ENCODE peak calls at places on chromosomes 4 and X, in six cellular contexts. N, H, D, E, A and K are unnamed samples. For H3K27me3, the result is how much of the 10 kb centered on the place peaks cover.

GRCh38 chrX:65688403-65688881 is 21.0 kb downstream of the MSN start:
- DNase-seq in N (peak), H (peak), D (no peak), E (no peak), A (no peak), K (no peak)

GRCh38 chr4:55613621-55614020 is 21.6 kb upstream of the PDCL2 start:
- DNase-seq in N (no peak), H (no peak), D (no peak), E (no peak), A (no peak), K (no peak)

GRCh38 chr4:149987330-149987751 is 90.9 kb upstream of the DCLK2 start:
- DNase-seq in N (peak), H (no peak), D (no peak), E (no peak), A (no peak), K (no peak)

GRCh38 chrX:45322820-45323219 is 122.1 kb upstream of the DIPK2B start:
- DNase-seq in N (peak), H (no peak), D (no peak), E (no peak), A (peak), K (no peak)

GRCh38 chrX:3567681-3568080 is 145.8 kb downstream of the PRKX start:
- DNase-seq in N (no peak), H (no peak), D (no peak), E (no peak), A (no peak), K (no peak)

GRCh38 chr4:47642985-47643745 is 158.1 kb downstream of the ATP10D start:
- DNase-seq in N (peak), H (no peak), D (no peak), E (no peak), A (no peak), K (no peak)

GRCh38 chrX:644304-645023 is 13.9 kb downstream of the SHOX start:
- DNase-seq in N (no peak), H (no peak), D (no peak), E (no peak), A (no peak), K (no peak)

GRCh38 chrX:38004046-38004445 is 2.3 kb upstream of the SYTL5 start:
- DNase-seq in N (no peak), H (no peak), D (no peak), E (no peak), A (no peak), K (no peak)

GRCh38 chrX:30875957-30876356 is 13.1 kb downstream of the TAB3 start:
- DNase-seq in N (peak), H (no peak), D (no peak), E (no peak), A (no peak), K (peak)

GRCh38 chrX:106220177-106220576 is 52.1 kb downstream of the PWWP3B start:
- DNase-seq in N (peak), H (no peak), D (no peak), E (no peak), A (no peak), K (no peak)

GRCh38 chrX:130224810-130225209 is 43.9 kb downstream of the ZNF280C start:
- DNase-seq in N (peak), H (no peak), D (no peak), E (peak), A (no peak), K (no peak)

GRCh38 chr4:98275129-98275528 is 13.9 kb downstream of the RAP1GDS1 start:
- DNase-seq in N (no peak), H (no peak), D (no peak), E (no peak), A (no peak), K (no peak)

GRCh38 chrX:590666-591065 is 39.9 kb upstream of the SHOX start:
- DNase-seq in N (no peak), H (no peak), D (no peak), E (no peak), A (no peak), K (no peak)

GRCh38 chrX:29397506-29397905 is 810.3 kb downstream of the IL1RAPL1 start:
- DNase-seq in N (peak), H (no peak), D (no peak), E (no peak), A (no peak), K (no peak)

GRCh38 chr4:128802680-128803628 is 6.5 kb upstream of the JADE1 start:
- DNase-seq in N (no peak), H (no peak), D (no peak), E (no peak), A (no peak), K (no peak)

GRCh38 chrX:65837875-65838549 is 170.6 kb downstream of the MSN start:
- DNase-seq in N (no peak), H (no peak), D (no peak), E (no peak), A (no peak), K (no peak)

GRCh38 chrX:11724122-11725017 is 33.7 kb upstream of the MSL3 start:
- DNase-seq in N (peak), H (peak), D (no peak), E (no peak), A (no peak), K (peak)

GRCh38 chrX:129772796-129773431 is 6.8 kb upstream of the SASH3 start:
- DNase-seq in N (no peak), H (peak), D (peak), E (peak), A (no peak), K (no peak)

GRCh38 chr4:74267998-74268606 is 40.2 kb upstream of the EPGN start:
- DNase-seq in N (peak), H (peak), D (no peak), E (no peak), A (no peak), K (peak)

GRCh38 chr4:74638689-74639088 is 155.6 kb downstream of the BTC start:
- DNase-seq in N (peak), H (no peak), D (no peak), E (no peak), A (no peak), K (no peak)

GRCh38 chr4:109298279-109299010 is 4.0 kb downstream of the COL25A1 start:
- DNase-seq in N (peak), H (peak), D (no peak), E (no peak), A (no peak), K (no peak)

GRCh38 chr4:2443986-2444740 is 24.7 kb upstream of the RNF4 start:
- DNase-seq in N (no peak), H (no peak), D (peak), E (no peak), A (no peak), K (no peak)

GRCh38 chr4:19095491-19096046 is 1074.0 kb upstream of the LCORL start:
- DNase-seq in N (no peak), H (no peak), D (no peak), E (no peak), A (no peak), K (no peak)

GRCh38 chrX:69988955-69989394 is 60.8 kb downstream of the AWAT2 start:
- DNase-seq in N (peak), H (no peak), D (no peak), E (no peak), A (no peak), K (no peak)

GRCh38 chrX:66017659-66018170 is 22.2 kb downstream of the VSIG4 start:
- DNase-seq in N (no peak), H (no peak), D (no peak), E (no peak), A (no peak), K (no peak)

GRCh38 chr4:112189754-112190153 is 41.8 kb upstream of the AP1AR start:
- DNase-seq in N (peak), H (no peak), D (no peak), E (no peak), A (no peak), K (no peak)

GRCh38 chr4:24533364-24533763 is 51.0 kb downstream of the DHX15 start:
- DNase-seq in N (peak), H (no peak), D (no peak), E (no peak), A (no peak), K (no peak)

GRCh38 chr4:155738548-155738947 is 20.3 kb upstream of the GUCY1B1 start:
- DNase-seq in N (peak), H (no peak), D (no peak), E (no peak), A (no peak), K (no peak)

GRCh38 chr4:5720980-5721379 is 10.0 kb downstream of the EVC start:
- DNase-seq in N (no peak), H (no peak), D (no peak), E (no peak), A (no peak), K (no peak)

GRCh38 chrX:105502336-105502735 is 281.8 kb upstream of the TEX13A start:
- DNase-seq in N (peak), H (no peak), D (no peak), E (no peak), A (no peak), K (no peak)

GRCh38 chrX:132533409-132533808 is 44.6 kb upstream of the MBNL3 start:
- DNase-seq in N (no peak), H (no peak), D (no peak), E (no peak), A (no peak), K (no peak)

GRCh38 chr4:123497328-123497727 is 100.7 kb downstream of the SPRY1 start:
- DNase-seq in N (no peak), H (no peak), D (no peak), E (no peak), A (no peak), K (no peak)

GRCh38 chrX:40897768-40898167 is 162.4 kb upstream of the MED14 start:
- DNase-seq in N (no peak), H (peak), D (no peak), E (no peak), A (no peak), K (no peak)

GRCh38 chr4:118729287-118730286 is 44.4 kb downstream of the METTL14 start:
- DNase-seq in N (peak), H (peak), D (no peak), E (no peak), A (no peak), K (no peak)

GRCh38 chr4:25245181-25245580 is 11.3 kb downstream of the PI4K2B start:
- DNase-seq in N (no peak), H (no peak), D (no peak), E (no peak), A (no peak), K (no peak)

GRCh38 chr4:152822323-152822722 is 42.6 kb downstream of the ARFIP1 start:
- DNase-seq in N (no peak), H (no peak), D (no peak), E (no peak), A (no peak), K (no peak)

GRCh38 chr4:40865696-40866095 is 115.9 kb downstream of the NSUN7 start:
- DNase-seq in N (no peak), H (no peak), D (no peak), E (no peak), A (no peak), K (peak)

DNA sequence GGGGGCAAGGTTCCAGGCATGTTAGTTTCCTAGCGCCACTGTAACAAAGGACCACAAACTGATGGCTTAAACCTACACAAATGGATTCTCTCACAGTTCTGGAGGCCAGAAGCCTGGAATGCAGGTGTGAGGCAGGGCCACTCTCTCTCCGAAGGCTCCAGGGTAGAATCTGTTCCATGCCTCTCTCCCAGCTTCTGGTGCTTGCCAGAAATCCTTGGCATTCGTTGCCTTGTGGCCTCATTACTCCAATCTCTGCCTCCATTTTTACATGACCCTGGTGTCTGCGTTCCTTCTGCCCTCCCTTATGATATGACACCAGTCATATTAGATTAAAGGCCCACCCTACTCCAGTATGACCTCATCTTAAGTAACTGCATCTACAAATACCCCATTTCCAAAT is 39.6 kb downstream of the CLDN34 start:
- DNase-seq in N (no peak), H (no peak), D (no peak), E (no peak), A (no peak), K (no peak)
- H3K27me3 ChIP-seq in N (under half), H (under half), D (under half), E (under half), A (under half), K (under half)

DNA sequence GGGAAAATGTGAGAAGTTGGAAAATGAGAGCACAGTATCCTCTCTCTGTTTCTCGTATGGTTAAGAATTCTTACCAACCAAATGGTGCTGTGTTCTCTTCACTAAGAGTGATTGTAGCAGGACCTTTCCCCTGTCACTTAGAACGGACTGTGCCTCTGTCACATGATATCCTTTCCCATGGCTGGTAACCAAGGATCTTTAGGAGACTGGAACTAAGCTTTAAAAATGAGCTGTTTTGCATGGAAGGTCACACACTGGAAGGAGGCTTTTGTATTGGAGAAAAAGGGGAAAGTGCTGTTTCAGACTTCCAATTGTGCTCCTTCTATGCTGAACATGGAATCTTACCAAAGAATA is 148.5 kb downstream of the SLC4A4 start:
- DNase-seq in N (no peak), H (no peak), D (no peak), E (no peak), A (no peak), K (no peak)
- H3K4me3 ChIP-seq in N (no peak), H (no peak), D (no peak), E (no peak), A (no peak), K (no peak)

GRCh38 chrX:6227445-6227820 is 1.2 kb downstream of the NLGN4X start:
- DNase-seq in N (no peak), H (no peak), D (no peak), E (no peak), A (no peak), K (no peak)

GRCh38 chrX:6226646-6227444 is 1.8 kb downstream of the NLGN4X start:
- DNase-seq in N (no peak), H (no peak), D (no peak), E (no peak), A (no peak), K (no peak)

GRCh38 chrX:6226053-6226645 is 2.5 kb downstream of the NLGN4X start:
- DNase-seq in N (no peak), H (peak), D (no peak), E (no peak), A (no peak), K (no peak)

GRCh38 chrX:6223516-6223915 is 5.2 kb downstream of the NLGN4X start:
- DNase-seq in N (no peak), H (no peak), D (no peak), E (no peak), A (no peak), K (no peak)

GRCh38 chrX:6225307-6226052 is 3.2 kb downstream of the NLGN4X start:
- DNase-seq in N (no peak), H (no peak), D (no peak), E (no peak), A (no peak), K (no peak)
- H3K27me3 ChIP-seq in N (under half), H (under half), D (under half), E (under half), A (under half), K (under half)

DNA sequence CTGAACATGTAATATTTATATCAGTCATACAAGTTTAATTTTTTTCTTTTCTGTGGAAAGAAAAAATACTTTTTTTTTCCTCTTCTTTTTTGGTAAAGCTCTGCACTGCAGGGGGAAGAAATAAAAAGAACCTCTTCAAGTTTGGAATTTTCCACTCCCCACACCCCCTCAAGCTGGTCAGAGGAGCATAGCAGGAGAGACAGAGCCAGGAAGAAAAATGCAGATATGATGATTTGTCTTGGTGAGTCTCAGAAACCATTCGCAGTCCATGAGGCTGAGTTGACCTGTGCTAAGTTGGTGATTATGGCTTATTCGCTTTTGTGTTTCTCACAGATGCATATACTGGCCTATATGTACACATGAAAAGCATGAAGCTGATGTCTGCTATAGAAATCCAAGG is 206.0 kb downstream of the LDB2 start:
- DNase-seq in N (no peak), H (no peak), D (no peak), E (no peak), A (no peak), K (no peak)
- H3K4me3 ChIP-seq in N (no peak), H (no peak), D (no peak), E (no peak), A (no peak), K (no peak)

GRCh38 chr4:8645753-8646124 is 53.2 kb downstream of the CPZ start:
- DNase-seq in N (no peak), H (no peak), D (peak), E (no peak), A (no peak), K (peak)

GRCh38 chr4:8647626-8648025 is 55.1 kb downstream of the CPZ start:
- DNase-seq in N (no peak), H (no peak), D (no peak), E (no peak), A (no peak), K (no peak)

GRCh38 chr4:8644966-8645752 is 52.6 kb downstream of the CPZ start:
- DNase-seq in N (no peak), H (no peak), D (peak), E (no peak), A (no peak), K (no peak)

GRCh38 chr4:8647094-8647570 is 54.6 kb downstream of the CPZ start:
- DNase-seq in N (no peak), H (no peak), D (no peak), E (no peak), A (no peak), K (no peak)

GRCh38 chr4:8646296-8647093 is 53.9 kb downstream of the CPZ start:
- DNase-seq in N (no peak), H (no peak), D (no peak), E (no peak), A (no peak), K (no peak)
- H3K27me3 ChIP-seq in N (under half), H (half or more), D (under half), E (under half), A (under half), K (under half)

DNA sequence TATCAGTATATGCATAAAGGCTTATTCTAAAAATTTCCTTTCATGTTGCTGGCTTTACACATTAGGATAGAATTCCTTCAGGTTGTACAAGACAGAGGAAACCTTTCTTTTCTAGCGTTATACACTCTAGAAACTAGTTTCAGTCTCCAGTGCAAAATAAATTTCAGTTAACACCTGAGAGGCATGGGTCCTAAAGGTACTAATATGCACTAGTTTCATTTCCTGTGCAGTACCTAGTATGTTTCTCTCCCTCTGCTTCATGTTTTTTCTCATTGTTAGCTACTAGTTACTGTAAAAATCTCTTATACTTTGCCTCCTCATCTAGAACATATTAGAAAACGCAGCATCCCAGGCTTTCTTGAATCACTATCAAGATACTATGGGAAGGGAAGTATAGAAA is 54.0 kb downstream of the SNX25 start:
- DNase-seq in N (no peak), H (peak), D (no peak), E (no peak), A (no peak), K (no peak)
- H3K4me3 ChIP-seq in N (no peak), H (peak), D (no peak), E (no peak), A (no peak), K (no peak)

DNA sequence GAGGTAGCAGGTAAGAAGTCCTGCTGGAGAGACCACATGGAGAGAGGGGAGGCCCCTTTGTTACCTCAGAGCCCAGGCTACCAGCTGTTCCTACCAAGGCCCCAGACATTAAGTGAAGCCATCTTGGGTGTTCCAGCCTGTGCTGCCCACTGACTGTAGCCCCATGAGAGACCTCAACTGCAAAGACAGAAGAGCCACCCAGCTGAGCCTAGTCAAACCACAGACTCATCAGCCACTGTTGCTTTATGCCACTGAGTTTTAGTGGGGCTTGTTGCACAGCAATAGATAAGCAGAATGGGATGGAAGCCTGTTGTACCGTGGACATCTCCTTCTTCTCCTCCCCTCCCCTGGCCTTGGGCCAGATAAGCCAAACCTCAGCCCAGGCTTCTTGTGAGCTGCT is 83.9 kb downstream of the ADRA2C start:
- DNase-seq in N (no peak), H (no peak), D (no peak), E (no peak), A (no peak), K (no peak)
- H3K27me3 ChIP-seq in N (under half), H (half or more), D (under half), E (under half), A (under half), K (under half)

GRCh38 chr4:57078685-57079521 is 31.3 kb downstream of the IGFBP7 start:
- DNase-seq in N (no peak), H (no peak), D (no peak), E (no peak), A (no peak), K (peak)
- H3K4me3 ChIP-seq in N (no peak), H (no peak), D (no peak), E (no peak), A (no peak), K (no peak)